ENCODE peak calls at places on chromosomes 16 and 17, in five cellular contexts. J is A549, D is NCI-H1092 treated with DMSO at 0.1 percent for 48 hours, L is endothelial cell, E is fibroblast of the conjunctiva. X is an unnamed sample.

GRCh38 chr17:45227631-45228120 is 6.0 kb downstream of the FMNL1 start:
- DNase-seq in L (no peak), E (no peak), J (no peak), D (no peak), X (no peak)

GRCh38 chr16:75486666-75487313 is 8.5 kb downstream of the CHST6 start:
- DNase-seq in J (no peak), D (no peak), L (no peak), E (no peak), X (no peak)

GRCh38 chr17:39753514-39754160 is 15.9 kb downstream of the GRB7 start:
- DNase-seq in E (no peak), D (peak), L (peak), J (no peak), X (peak)

GRCh38 chr17:29930399-29931010 is 477 bp upstream of the SSH2 start:
- DNase-seq in E (no peak), L (peak), J (no peak), D (peak), X (peak)

GRCh38 chr16:48895142-48895541 is 285.2 kb upstream of the N4BP1 start:
- DNase-seq in E (no peak), D (no peak), L (peak), J (no peak), X (no peak)

GRCh38 chr17:45438931-45439610 is 6.4 kb upstream of the ARHGAP27 start:
- DNase-seq in J (no peak), D (no peak), L (no peak), E (no peak), X (no peak)

GRCh38 chr16:57764341-57765159 is 29.0 kb downstream of the KATNB1 start:
- DNase-seq in E (peak), L (peak), J (peak), D (no peak), X (no peak)

GRCh38 chr16:2030036-2030435 is 3.3 kb downstream of the NHERF2 start:
- DNase-seq in D (no peak), J (no peak), L (no peak), E (no peak), X (no peak)

GRCh38 chr16:2008009-2008526 is 1.6 kb downstream of the ZNF598 start:
- DNase-seq in D (no peak), J (no peak), L (no peak), E (peak), X (no peak)

GRCh38 chr17:82882715-82883446 is 43.1 kb upstream of the ZNF750 start:
- DNase-seq in J (no peak), D (no peak), L (no peak), E (no peak), X (peak)

GRCh38 chr16:89316701-89317100 is 99.2 kb downstream of the ZNF778 start:
- DNase-seq in D (no peak), E (no peak), J (no peak), L (no peak), X (no peak)

GRCh38 chr17:17344507-17345293 is 41.5 kb downstream of the NT5M start:
- DNase-seq in L (no peak), E (no peak), J (no peak), D (no peak), X (no peak)

GRCh38 chr17:34582185-34582900 is 3.0 kb downstream of the TMEM132E start:
- DNase-seq in D (no peak), E (no peak), J (no peak), L (no peak), X (no peak)

GRCh38 chr16:959232-960040 is 11.3 kb downstream of the LMF1 start:
- DNase-seq in D (no peak), E (no peak), L (no peak), J (no peak), X (no peak)

GRCh38 chr16:14492614-14493013 is 137.4 kb downstream of the PARN start:
- DNase-seq in D (no peak), J (no peak), E (no peak), L (no peak), X (no peak)

GRCh38 chr16:3726021-3726687 is 8.8 kb upstream of the TRAP1 start:
- DNase-seq in D (no peak), L (no peak), J (no peak), E (no peak), X (no peak)

GRCh38 chr17:40118093-40118492 is 3.7 kb upstream of the MSL1 start:
- DNase-seq in E (no peak), D (no peak), L (no peak), J (no peak), X (no peak)

GRCh38 chr16:4688674-4689045 is 4.7 kb upstream of the NUDT16L1 start:
- DNase-seq in L (no peak), E (no peak), D (no peak), J (no peak), X (no peak)

GRCh38 chr16:31452631-31453106 is 6.6 kb upstream of the ARMC5 start:
- DNase-seq in D (no peak), E (peak), J (no peak), L (no peak), X (no peak)

GRCh38 chr17:8949061-8949622 is 16.4 kb downstream of the PIK3R5 start:
- DNase-seq in D (no peak), J (no peak), L (no peak), E (no peak), X (no peak)

GRCh38 chr17:1709971-1710806 is at the start of gene TLCD2:
- DNase-seq in E (peak), D (no peak), L (peak), J (peak), X (peak)

GRCh38 chr17:79670537-79671386 is 59.9 kb upstream of the RBFOX3 start:
- DNase-seq in E (no peak), D (peak), J (no peak), L (no peak), X (no peak)

GRCh38 chr16:63617990-63618763 is 1503.7 kb downstream of the CDH11 start:
- DNase-seq in J (peak), D (no peak), L (no peak), E (no peak), X (peak)

GRCh38 chr17:78558181-78558850 is 18.9 kb downstream of the DNAH17 start:
- DNase-seq in D (no peak), L (peak), J (peak), E (no peak), X (no peak)

GRCh38 chr17:67559381-67559966 is 158.3 kb upstream of the NOL11 start:
- DNase-seq in D (no peak), E (no peak), J (no peak), L (no peak), X (no peak)

GRCh38 chr17:3573246-3574100 is 15.9 kb upstream of the TRPV3 start:
- DNase-seq in J (no peak), E (no peak), L (no peak), D (no peak), X (no peak)

GRCh38 chr16:86495357-86495701 is 15.0 kb upstream of the FOXF1 start:
- DNase-seq in L (no peak), E (no peak), D (no peak), J (no peak), X (no peak)

GRCh38 chr17:28961391-28961790 is 10.1 kb upstream of the PHF12 start:
- DNase-seq in J (no peak), L (no peak), E (no peak), D (no peak), X (no peak)

GRCh38 chr17:56987283-56987834 is 9.4 kb downstream of the SCPEP1 start:
- DNase-seq in E (no peak), L (no peak), J (no peak), D (no peak), X (no peak)

GRCh38 chr16:28058839-28059589 is 4.5 kb downstream of the GSG1L start:
- DNase-seq in J (no peak), L (no peak), D (no peak), E (no peak), X (no peak)

GRCh38 chr17:67245694-67246397 is 850 bp upstream of the HELZ start:
- DNase-seq in E (no peak), D (peak), L (peak), J (no peak), X (no peak)

GRCh38 chr17:37717627-37718382 is 27.1 kb downstream of the HNF1B start:
- DNase-seq in J (no peak), E (peak), L (no peak), D (no peak), X (no peak)

GRCh38 chr16:56931253-56931768 is 631 bp upstream of the HERPUD1 start:
- DNase-seq in J (no peak), L (no peak), E (no peak), D (no peak), X (no peak)

GRCh38 chr16:54493594-54493993 is 207.0 kb upstream of the IRX3 start:
- DNase-seq in J (no peak), E (no peak), L (no peak), D (no peak), X (no peak)

GRCh38 chr16:80105160-80105559 is 435.6 kb upstream of the DYNLRB2 start:
- DNase-seq in J (no peak), D (no peak), E (no peak), L (no peak), X (peak)